ENCODE peak calls at places on chromosomes 3 and 15, in four cellular contexts. E is A549, H is K562, C is GM12878. G is an unnamed sample.

GRCh38 chr15:85582719-85583089 is 202.3 kb downstream of the AKAP13 start:
- DNase-seq in E (no peak), H (peak), C (peak), G (no peak)

GRCh38 chr15:99475754-99476412 is 89.9 kb upstream of the MEF2A start:
- DNase-seq in E (no peak), H (no peak), C (no peak), G (no peak)

GRCh38 chr3:194087995-194088841 is 47.7 kb upstream of the HES1 start:
- DNase-seq in E (no peak), H (no peak), C (no peak), G (no peak)

GRCh38 chr3:194768586-194768985 is 82.9 kb downstream of the FAM43A start:
- DNase-seq in E (no peak), H (no peak), C (no peak), G (no peak)

GRCh38 chr3:16122661-16123060 is 51.8 kb upstream of the GALNT15 start:
- DNase-seq in E (no peak), H (no peak), C (no peak), G (no peak)

GRCh38 chr3:35814531-35814930 is 175.2 kb downstream of the ARPP21 start:
- DNase-seq in E (no peak), H (no peak), C (no peak), G (no peak)

GRCh38 chr3:38580450-38581382 is 68.8 kb downstream of the SCN5A start:
- DNase-seq in E (no peak), H (no peak), C (no peak), G (no peak)

GRCh38 chr15:36251450-36251849 is 328.0 kb upstream of the CDIN1 start:
- DNase-seq in E (no peak), H (peak), C (no peak), G (no peak)

GRCh38 chr3:197994736-197995135 is 34.7 kb downstream of the LMLN start:
- DNase-seq in E (no peak), H (no peak), C (no peak), G (peak)

GRCh38 chr3:178634975-178635374 is 98.7 kb downstream of the KCNMB2 start:
- DNase-seq in E (no peak), H (no peak), C (no peak), G (no peak)

GRCh38 chr15:70098461-70099166 is 897 bp upstream of the TLE3 start:
- DNase-seq in E (peak), H (peak), C (no peak), G (peak)

GRCh38 chr15:41979493-41980266 is 7.3 kb upstream of the EHD4 start:
- DNase-seq in E (no peak), H (peak), C (no peak), G (no peak)

GRCh38 chr15:68638953-68639500 is 60.2 kb downstream of the CORO2B start:
- DNase-seq in E (no peak), H (no peak), C (no peak), G (no peak)

GRCh38 chr3:182722938-182723337 is 70.4 kb upstream of the ATP11B start:
- DNase-seq in E (no peak), H (no peak), C (no peak), G (no peak)

GRCh38 chr15:67149859-67150824 is 84.7 kb downstream of the SMAD3 start:
- DNase-seq in E (peak), H (peak), C (peak), G (peak)

GRCh38 chr3:41318520-41318919 is 119.2 kb downstream of the CTNNB1 start:
- DNase-seq in E (no peak), H (no peak), C (no peak), G (peak)

GRCh38 chr3:39271363-39271762 is 8.5 kb downstream of the CX3CR1 start:
- DNase-seq in E (no peak), H (no peak), C (no peak), G (no peak)

GRCh38 chr15:74725241-74725774 is at the start of gene CYP1A1:
- DNase-seq in E (no peak), H (no peak), C (no peak), G (no peak)

GRCh38 chr15:43859546-43859945 is 32.7 kb downstream of the WDR76 start:
- DNase-seq in E (no peak), H (no peak), C (no peak), G (no peak)

GRCh38 chr3:57927916-57928315 is 80.3 kb upstream of the FLNB start:
- DNase-seq in E (no peak), H (no peak), C (no peak), G (no peak)

GRCh38 chr3:109835958-109836357 is 498.6 kb upstream of the DPPA4 start:
- DNase-seq in E (no peak), H (no peak), C (no peak), G (no peak)

GRCh38 chr3:147392083-147392916 is 14.0 kb downstream of the ZIC4 start:
- DNase-seq in E (no peak), H (no peak), C (no peak), G (no peak)

GRCh38 chr3:194522579-194523046 is 35.8 kb upstream of the ATP13A3 start:
- DNase-seq in E (peak), H (no peak), C (no peak), G (no peak)

GRCh38 chr3:128408693-128409620 is 57.7 kb downstream of the DNAJB8 start:
- DNase-seq in E (no peak), H (peak), C (no peak), G (no peak)

GRCh38 chr3:119279101-119279554 is 15.1 kb upstream of the ARHGAP31 start:
- DNase-seq in E (peak), H (no peak), C (no peak), G (no peak)

GRCh38 chr3:127831723-127832172 is 9.4 kb upstream of the MGLL start:
- DNase-seq in E (peak), H (peak), C (no peak), G (no peak)

GRCh38 chr15:60727260-60727659 is 248.3 kb upstream of the ICE2 start:
- DNase-seq in E (no peak), H (no peak), C (no peak), G (peak)

GRCh38 chr3:148631124-148631903 is 66.4 kb upstream of the AGTR1 start:
- DNase-seq in E (peak), H (no peak), C (no peak), G (peak)

GRCh38 chr15:88401269-88401971 is 65.8 kb downstream of the MRPL46 start:
- DNase-seq in E (no peak), H (no peak), C (no peak), G (no peak)

GRCh38 chr3:127791221-127791913 is 30.9 kb downstream of the MGLL start:
- DNase-seq in E (peak), H (peak), C (peak), G (no peak)

GRCh38 chr3:37653466-37653865 is 208.2 kb upstream of the CTDSPL start:
- DNase-seq in E (no peak), H (no peak), C (no peak), G (no peak)

GRCh38 chr3:134797080-134797801 is 2.2 kb downstream of the EPHB1 start:
- DNase-seq in E (no peak), H (no peak), C (no peak), G (no peak)

GRCh38 chr15:85504739-85505676 is 124.6 kb downstream of the AKAP13 start:
- DNase-seq in E (peak), H (peak), C (no peak), G (peak)

GRCh38 chr3:20080956-20081554 is 40.8 kb downstream of the KAT2B start:
- DNase-seq in E (peak), H (peak), C (peak), G (peak)

GRCh38 chr15:98734472-98735284 is 86.3 kb downstream of the IGF1R start:
- DNase-seq in E (no peak), H (no peak), C (no peak), G (peak)

GRCh38 chr15:64521726-64522164 is 61.4 kb downstream of the ZNF609 start:
- DNase-seq in E (peak), H (peak), C (no peak), G (peak)

GRCh38 chr3:100696161-100696560 is 13.1 kb upstream of the TFG start:
- DNase-seq in E (no peak), H (no peak), C (no peak), G (no peak)

GRCh38 chr15:72318408-72318942 is 1.5 kb downstream of the CELF6 start:
- DNase-seq in E (peak), H (peak), C (no peak), G (no peak)

GRCh38 chr3:134029734-134030381 is at the start of gene SLCO2A1:
- DNase-seq in E (no peak), H (no peak), C (no peak), G (no peak)

GRCh38 chr3:184250167-184250828 is 826 bp downstream of the EEF1AKMT4 start:
- DNase-seq in E (peak), H (peak), C (peak), G (peak)
- TF ChIP-seq REST in E (no peak), H (no peak), C (no peak), G (no peak)

DNA sequence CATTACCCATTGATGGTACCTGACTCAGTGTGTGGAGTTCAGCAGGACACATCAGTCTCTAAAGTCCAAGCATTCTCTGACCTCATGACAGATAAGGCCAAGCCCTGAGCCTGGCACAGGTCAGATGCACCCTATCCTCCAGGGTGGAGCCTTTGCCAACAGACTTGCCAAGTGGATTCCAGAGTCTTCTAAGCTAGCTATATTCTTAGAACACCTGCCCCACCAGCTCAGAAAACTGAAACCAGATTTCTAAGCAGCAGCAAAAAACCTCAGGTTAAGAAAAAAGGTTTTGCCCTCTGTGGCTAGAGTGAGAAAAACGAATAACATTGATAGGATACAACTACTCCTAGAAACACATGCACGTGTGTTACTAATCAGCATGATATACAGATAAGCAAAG is 11.6 kb downstream of the RMDN3 start:
- DNase-seq in E (no peak), H (no peak), C (no peak), G (no peak)
- TF ChIP-seq POLR2AphosphoS2 in E (no peak), H (no peak), C (no peak), G (no peak)

DNA sequence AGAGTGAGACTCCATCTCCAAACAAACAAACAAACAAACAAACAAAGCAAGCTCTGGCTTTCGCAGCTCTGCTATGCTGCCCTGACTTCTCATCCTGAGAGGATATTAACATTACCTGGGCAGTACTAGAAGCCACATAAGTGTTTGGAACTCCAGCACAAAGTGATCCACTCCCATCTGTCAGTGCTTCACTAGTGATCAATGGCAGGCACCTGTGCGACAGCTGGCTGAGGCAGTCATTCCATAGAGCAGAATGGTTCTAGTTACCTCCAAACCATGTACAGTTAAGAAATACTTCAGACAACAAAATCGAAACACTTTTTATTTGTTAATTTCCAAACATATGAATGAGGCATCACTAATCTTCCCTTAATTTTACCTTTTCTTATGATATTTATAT is 2.8 kb upstream of the MB21D2 start:
- DNase-seq in E (no peak), H (no peak), C (no peak), G (no peak)
- TF ChIP-seq REST in E (no peak), H (no peak), C (no peak), G (no peak)

DNA sequence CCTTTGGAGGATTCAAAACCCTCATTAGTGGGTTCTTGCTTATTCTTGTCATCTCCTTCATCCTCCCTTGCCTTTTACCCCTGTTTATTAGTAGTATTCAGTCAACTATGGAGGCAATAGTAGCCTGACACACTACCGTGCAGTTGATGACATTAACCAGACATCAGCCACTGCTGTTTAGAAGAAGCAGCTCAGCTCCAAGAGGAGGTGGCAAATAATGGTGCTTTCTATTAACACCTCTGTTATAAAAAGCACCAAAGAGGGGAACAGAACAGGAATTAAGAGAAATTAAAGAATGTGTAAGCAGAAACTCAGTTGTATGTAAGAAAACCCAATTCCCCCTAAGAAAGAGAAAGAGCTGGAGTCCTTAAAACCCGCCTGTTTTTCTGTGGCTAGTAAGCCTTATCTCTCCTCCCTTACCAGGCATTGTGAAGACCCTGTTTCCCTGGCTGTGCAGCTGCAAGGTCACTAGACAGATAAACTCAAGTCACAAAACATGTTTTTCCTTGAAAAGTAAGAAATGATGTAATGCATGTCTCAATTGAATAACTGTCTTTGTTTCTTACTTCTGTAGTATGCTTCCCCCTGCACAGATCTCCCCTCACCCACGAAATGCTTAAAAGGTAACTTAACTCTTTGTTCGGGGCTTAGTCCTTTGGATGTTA is 21.2 kb downstream of the CCR4 start:
- DNase-seq in E (no peak), H (peak), C (no peak), G (no peak)
- TF ChIP-seq POLR2AphosphoS2 in E (no peak), H (no peak), C (no peak), G (no peak)

DNA sequence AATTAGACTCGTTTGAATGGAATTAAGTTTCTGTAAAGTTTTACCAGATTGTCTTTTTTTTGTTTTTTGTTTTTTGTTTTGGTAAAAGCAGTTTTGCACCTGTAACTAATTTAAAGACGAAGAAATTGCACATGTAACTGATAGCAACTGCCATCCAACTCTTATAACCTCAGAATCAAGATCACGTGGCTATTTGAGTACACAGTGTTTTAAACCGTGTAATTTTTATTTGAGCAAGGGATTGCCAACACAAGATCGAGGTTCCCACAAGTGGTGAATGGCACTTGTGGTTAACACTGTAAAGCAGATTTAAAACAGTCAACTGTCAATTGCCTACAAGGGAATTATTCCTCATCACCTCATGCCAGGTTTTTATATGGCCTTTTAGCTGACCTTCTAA is 67.3 kb downstream of the PPARG start:
- DNase-seq in E (no peak), H (no peak), C (no peak), G (no peak)
- TF ChIP-seq REST in E (no peak), H (no peak), C (no peak), G (no peak)

DNA sequence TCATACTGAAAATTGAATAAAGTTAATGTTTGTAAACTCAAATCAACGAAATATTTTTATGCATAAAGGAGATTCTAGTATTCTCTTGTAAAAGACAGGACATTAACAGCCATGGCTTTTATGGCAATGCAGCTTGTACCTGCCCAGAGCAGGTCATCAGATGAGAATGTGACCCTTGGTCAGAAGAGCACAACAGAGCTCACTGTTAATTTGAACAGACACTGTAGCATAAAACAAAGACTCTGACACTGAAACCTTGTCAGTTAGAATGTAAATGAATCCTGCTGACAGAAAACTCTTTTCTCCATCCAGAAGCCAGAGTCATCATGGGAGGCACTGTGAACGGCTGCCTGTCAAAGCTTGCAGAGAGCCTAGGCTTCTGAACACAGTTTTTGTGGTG is 410.6 kb downstream of the RAP2B start:
- DNase-seq in E (no peak), H (no peak), C (no peak), G (peak)
- TF ChIP-seq POLR2AphosphoS2 in E (no peak), H (no peak), C (no peak), G (no peak)